ENCODE peak calls at places on chromosomes 3 and 15, in nine cellular contexts. V, R, U, T, L, J, M, G and N are unnamed samples. For H3K36me3 and H3K4me1, the result is how much of the 10 kb centered on the place peaks cover.

GRCh38 chr3:120816728-120817127 is 74.2 kb downstream of the GTF2E1 start:
- DNase-seq in V (no peak), R (no peak), U (no peak), T (no peak), L (no peak), J (no peak), M (no peak), G (no peak), N (no peak)

GRCh38 chr15:35857812-35858211 is 311.8 kb upstream of the DPH6 start:
- DNase-seq in V (no peak), R (no peak), U (no peak), T (no peak), L (no peak), J (no peak), M (no peak), G (no peak), N (no peak)

GRCh38 chr3:178558637-178559036 is 22.4 kb downstream of the KCNMB2 start:
- DNase-seq in V (no peak), R (no peak), U (no peak), T (no peak), L (no peak), J (no peak), M (no peak), G (no peak), N (no peak)

GRCh38 chr3:69872783-69873378 is 126.7 kb upstream of the SAMMSON start:
- DNase-seq in V (peak), R (no peak), U (peak), T (no peak), L (no peak), J (no peak), M (no peak), G (no peak), N (no peak)

GRCh38 chr3:127915115-127915936 is at the start of gene KBTBD12:
- DNase-seq in V (peak), R (no peak), U (peak), T (no peak), L (no peak), J (no peak), M (peak), G (peak), N (peak)

GRCh38 chr15:57509121-57509520 is 82.6 kb upstream of the MYZAP start:
- DNase-seq in V (no peak), R (no peak), U (no peak), T (no peak), L (no peak), J (no peak), M (no peak), G (no peak), N (no peak)

GRCh38 chr3:71128951-71129350 is 454.6 kb downstream of the FOXP1 start:
- DNase-seq in V (no peak), R (no peak), U (no peak), T (no peak), L (no peak), J (no peak), M (no peak), G (no peak), N (no peak)

GRCh38 chr3:177804032-177804431 is 606.8 kb upstream of the TBL1XR1 start:
- DNase-seq in V (no peak), R (no peak), U (no peak), T (no peak), L (no peak), J (no peak), M (no peak), G (no peak), N (no peak)

GRCh38 chr3:138945646-138946553 is 1.0 kb downstream of the FOXL2 start:
- DNase-seq in V (no peak), R (peak), U (peak), T (no peak), L (no peak), J (no peak), M (no peak), G (no peak), N (peak)

GRCh38 chr3:117622130-117622841 is 912.7 kb downstream of the TUSC7 start:
- DNase-seq in V (no peak), R (no peak), U (no peak), T (peak), L (no peak), J (no peak), M (no peak), G (no peak), N (no peak)

GRCh38 chr3:193865339-193865738 is 270.6 kb upstream of the HES1 start:
- DNase-seq in V (no peak), R (no peak), U (no peak), T (no peak), L (no peak), J (no peak), M (no peak), G (no peak), N (no peak)

GRCh38 chr3:197807969-197808587 is 17.0 kb downstream of the LRCH3 start:
- DNase-seq in V (no peak), R (no peak), U (peak), T (no peak), L (no peak), J (no peak), M (no peak), G (no peak), N (no peak)

GRCh38 chr3:124831631-124832184 is 55.5 kb downstream of the ITGB5 start:
- DNase-seq in V (no peak), R (no peak), U (no peak), T (no peak), L (no peak), J (no peak), M (no peak), G (no peak), N (no peak)
- H3K27ac ChIP-seq in V (peak), R (peak), U (no peak), T (no peak), L (no peak), J (peak), M (no peak), G (no peak), N (no peak)

DNA sequence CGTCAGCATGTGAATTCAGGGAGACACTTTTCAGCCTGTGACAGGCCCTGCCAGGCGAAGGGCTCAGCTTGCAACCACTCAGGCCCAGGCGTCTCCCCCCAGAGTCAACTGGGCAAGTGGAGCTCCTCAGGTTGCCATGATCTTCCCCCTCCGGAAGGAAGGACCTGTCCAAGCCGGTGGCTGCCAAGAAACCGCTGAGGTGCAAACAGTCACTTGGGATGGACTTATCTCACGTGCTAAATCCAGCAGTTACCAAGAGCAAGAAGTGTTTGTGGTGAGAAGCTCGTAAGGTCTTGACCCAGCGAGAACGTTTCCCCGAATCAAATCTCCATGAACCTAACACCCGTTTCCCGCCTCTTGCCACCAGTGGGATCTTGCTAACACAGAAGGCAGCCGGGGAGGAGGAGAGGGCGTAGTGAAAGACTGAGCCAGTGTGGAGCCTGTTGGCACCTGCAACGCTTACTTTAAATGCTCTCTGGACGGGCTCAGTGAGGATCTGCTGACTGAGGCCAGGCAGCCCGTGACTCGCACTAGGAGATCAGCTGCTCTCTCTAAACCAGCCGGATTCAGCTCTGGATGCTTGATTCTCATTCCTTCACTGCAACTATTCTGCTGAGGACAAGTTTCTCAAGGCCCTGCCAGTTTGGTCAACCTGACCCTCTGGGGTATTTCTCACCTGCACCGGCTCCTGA is 39.0 kb downstream of the IQSEC1 start:
- DNase-seq in V (no peak), R (no peak), U (no peak), T (no peak), L (no peak), J (no peak), M (no peak), G (no peak), N (no peak)
- H3K36me3 ChIP-seq in V (under half), R (under half), U (under half), T (under half), L (under half), J (under half), M (under half), G (under half), N (under half)

GRCh38 chr3:190371152-190371551 is 16.8 kb upstream of the CLDN16 start:
- DNase-seq in V (no peak), R (no peak), U (no peak), T (peak), L (no peak), J (no peak), M (no peak), G (no peak), N (no peak)
- H3K4me1 ChIP-seq in V (under half), R (under half), U (under half), T (under half), L (under half), J (under half), M (under half), G (under half), N (under half)

GRCh38 chr3:42090973-42091731 is at the start of gene TRAK1:
- DNase-seq in V (peak), R (peak), U (no peak), T (no peak), L (no peak), J (no peak), M (no peak), G (no peak), N (no peak)

GRCh38 chr3:42088803-42089520 is 2.2 kb upstream of the TRAK1 start:
- DNase-seq in V (no peak), R (no peak), U (no peak), T (no peak), L (no peak), J (no peak), M (no peak), G (no peak), N (no peak)

GRCh38 chr3:42094992-42095391 is 3.8 kb downstream of the TRAK1 start:
- DNase-seq in V (no peak), R (no peak), U (no peak), T (no peak), L (no peak), J (no peak), M (no peak), G (no peak), N (no peak)

GRCh38 chr3:42094128-42094527 is 3.0 kb downstream of the TRAK1 start:
- DNase-seq in V (no peak), R (no peak), U (no peak), T (no peak), L (no peak), J (no peak), M (no peak), G (no peak), N (no peak)

GRCh38 chr3:42092006-42092405 is 849 bp downstream of the TRAK1 start:
- DNase-seq in V (no peak), R (no peak), U (no peak), T (no peak), L (no peak), J (no peak), M (no peak), G (no peak), N (no peak)
- H3K27ac ChIP-seq in V (peak), R (peak), U (no peak), T (no peak), L (no peak), J (peak), M (peak), G (no peak), N (peak)